ENCODE peak calls at places on chromosomes 7 and 10, in ten cellular contexts. H is mucosa of descending colon, Z is fibroblast of lung, N is right atrium auricular region, R is GM06990, K is neuronal stem cell, X is OCI-LY7, M is upper lobe of right lung, D is IMR-90, C is transverse colon. W is an unnamed sample. For H3K36me3, the result is how much of the 10 kb centered on the place peaks cover.

GRCh38 chr10:27383595-27384542 is 120.2 kb upstream of the RAB18 start:
- DNase-seq in N (no peak), D (peak), X (no peak), K (no peak), M (no peak), Z (peak), C (no peak), R (no peak), H (no peak), W (peak)

GRCh38 chr7:130927564-130927963 is 193.6 kb upstream of the KLF14 start:
- DNase-seq in Z (no peak), D (no peak), R (no peak), C (no peak), K (no peak), H (no peak), M (no peak), X (no peak), N (no peak), W (no peak)

GRCh38 chr10:113316506-113316905 is 236.3 kb upstream of the HABP2 start:
- DNase-seq in N (no peak), D (no peak), H (no peak), Z (no peak), X (no peak), K (no peak), C (no peak), M (no peak), R (no peak), W (no peak)

GRCh38 chr10:125149278-125150047 is 10.9 kb downstream of the CTBP2 start:
- DNase-seq in C (peak), M (no peak), Z (peak), X (no peak), D (peak), K (no peak), N (peak), H (peak), R (no peak), W (peak)

GRCh38 chr7:12386237-12386839 is 17.3 kb downstream of the VWDE start:
- DNase-seq in M (no peak), Z (no peak), N (no peak), C (no peak), D (no peak), R (no peak), X (no peak), H (no peak), K (no peak), W (no peak)

GRCh38 chr7:12385364-12385786 is 18.3 kb downstream of the VWDE start:
- DNase-seq in R (no peak), C (no peak), N (no peak), H (no peak), Z (no peak), D (no peak), M (no peak), K (no peak), X (no peak), W (no peak)

GRCh38 chr7:120550494-120551048 is 277.6 kb downstream of the KCND2 start:
- DNase-seq in K (no peak), C (no peak), M (no peak), Z (peak), D (no peak), X (no peak), R (no peak), H (no peak), N (no peak), W (peak)

GRCh38 chr10:133476641-133476990 is 22.9 kb downstream of the SCART1 start:
- DNase-seq in H (no peak), M (no peak), R (no peak), N (no peak), K (no peak), Z (no peak), D (no peak), X (no peak), C (no peak), W (no peak)

GRCh38 chr10:97785231-97785630 is 13.4 kb upstream of the SFRP5 start:
- DNase-seq in K (no peak), X (no peak), C (no peak), D (no peak), Z (no peak), H (no peak), R (no peak), M (no peak), N (no peak), W (no peak)

GRCh38 chr7:99729501-99730261 is 5.3 kb downstream of the CYP3A7 start:
- DNase-seq in D (no peak), H (no peak), Z (no peak), R (no peak), X (no peak), N (no peak), M (no peak), K (no peak), C (no peak), W (peak)

GRCh38 chr7:41880107-41880506 is 177.2 kb upstream of the INHBA start:
- DNase-seq in D (peak), C (no peak), N (no peak), H (no peak), M (no peak), X (no peak), R (no peak), Z (peak), K (no peak), W (no peak)

GRCh38 chr7:3095046-3095445 is 51.4 kb upstream of the CARD11 start:
- DNase-seq in M (no peak), R (no peak), N (no peak), Z (no peak), X (peak), D (no peak), K (no peak), C (peak), H (no peak), W (no peak)

GRCh38 chr7:122674502-122674901 is 24.4 kb downstream of the RNF133 start:
- DNase-seq in X (no peak), H (no peak), C (no peak), Z (peak), R (no peak), D (no peak), M (no peak), N (no peak), K (no peak), W (peak)

GRCh38 chr10:13496931-13497330 is 31.9 kb downstream of the BEND7 start:
- DNase-seq in R (no peak), K (no peak), X (no peak), M (no peak), D (no peak), H (no peak), Z (no peak), N (no peak), C (no peak), W (no peak)

GRCh38 chr10:4828005-4828404 is 2.0 kb downstream of the AKR1E2 start:
- DNase-seq in R (no peak), N (no peak), C (no peak), X (no peak), M (no peak), Z (no peak), K (no peak), H (no peak), D (no peak), W (no peak)

GRCh38 chr7:151381333-151382078 is 28.3 kb downstream of the WDR86 start:
- DNase-seq in C (peak), X (peak), H (peak), N (no peak), D (no peak), M (peak), K (no peak), R (no peak), Z (no peak), W (no peak)

GRCh38 chr7:133854739-133855138 is 272.4 kb upstream of the LRGUK start:
- DNase-seq in X (peak), C (no peak), Z (peak), K (no peak), H (no peak), M (no peak), D (peak), R (no peak), N (no peak), W (peak)

GRCh38 chr10:102065561-102066420 is 642 bp downstream of the HPS6 start:
- DNase-seq in N (no peak), K (peak), D (peak), X (peak), Z (no peak), M (no peak), C (peak), R (peak), H (peak), W (no peak)

GRCh38 chr7:2195403-2196246 is 37.1 kb downstream of the MAD1L1 start:
- DNase-seq in X (no peak), Z (no peak), K (no peak), M (peak), R (no peak), N (no peak), H (no peak), D (no peak), C (no peak), W (no peak)

GRCh38 chr10:90162464-90162863 is 461.1 kb downstream of the KIF20B start:
- DNase-seq in D (peak), R (no peak), Z (peak), X (no peak), C (no peak), H (no peak), M (no peak), K (no peak), N (no peak), W (no peak)

GRCh38 chr7:150660939-150661613 is 24.4 kb upstream of the GIMAP2 start:
- DNase-seq in D (no peak), H (no peak), X (no peak), Z (no peak), K (no peak), M (no peak), C (no peak), R (no peak), N (no peak), W (no peak)

GRCh38 chr7:126778101-126778500 is 474.6 kb downstream of the GRM8 start:
- DNase-seq in N (no peak), K (no peak), M (no peak), Z (no peak), H (no peak), R (no peak), D (no peak), C (no peak), X (no peak), W (no peak)

GRCh38 chr7:6558837-6559236 is 7.6 kb upstream of the GRID2IP start:
- DNase-seq in H (no peak), R (no peak), X (peak), C (peak), N (no peak), Z (peak), M (no peak), K (no peak), D (peak), W (peak)

GRCh38 chr10:69974551-69975155 is 78.0 kb upstream of the MACROH2A2 start:
- DNase-seq in C (no peak), H (no peak), D (peak), N (no peak), R (no peak), X (no peak), Z (peak), K (no peak), M (no peak), W (no peak)

GRCh38 chr7:727104-727805 is at the start of gene PRKAR1B:
- DNase-seq in K (no peak), Z (no peak), D (no peak), M (no peak), N (no peak), H (peak), R (peak), C (peak), X (peak), W (no peak)
- H3K36me3 ChIP-seq in K (under half), Z (under half), D (under half), M (under half), N (under half), H (under half), R (under half), C (under half), X (half or more), W (under half)

GRCh38 chr10:75546004-75546403 is 114.6 kb downstream of the LRMDA start:
- DNase-seq in N (no peak), H (no peak), K (no peak), Z (no peak), R (no peak), M (no peak), X (no peak), C (no peak), D (no peak), W (no peak)
- H3K36me3 ChIP-seq in N (under half), H (under half), K (under half), Z (under half), R (under half), M (under half), X (under half), C (under half), D (under half), W (under half)

GRCh38 chr7:47414342-47415288 is 167.3 kb downstream of the TNS3 start:
- DNase-seq in Z (no peak), H (no peak), K (no peak), N (no peak), D (no peak), X (no peak), M (no peak), R (no peak), C (no peak), W (no peak)
- H3K36me3 ChIP-seq in Z (under half), H (under half), K (under half), N (under half), D (half or more), X (under half), M (half or more), R (under half), C (under half), W (under half)

GRCh38 chr10:112166800-112167199 is 16.8 kb downstream of the GPAM start:
- DNase-seq in H (no peak), X (no peak), Z (no peak), C (no peak), K (no peak), M (no peak), D (no peak), N (no peak), R (no peak), W (no peak)
- H3K36me3 ChIP-seq in H (under half), X (half or more), Z (under half), C (under half), K (half or more), M (half or more), D (under half), N (half or more), R (under half), W (under half)

GRCh38 chr10:106520698-106521097 is 643.8 kb downstream of the SORCS1 start:
- DNase-seq in C (no peak), R (no peak), N (no peak), K (no peak), M (no peak), Z (no peak), H (no peak), D (no peak), X (no peak), W (no peak)

GRCh38 chr10:106515206-106515790 is 649.2 kb downstream of the SORCS1 start:
- DNase-seq in Z (peak), R (no peak), N (no peak), K (no peak), D (no peak), X (no peak), C (no peak), M (no peak), H (no peak), W (peak)

DNA sequence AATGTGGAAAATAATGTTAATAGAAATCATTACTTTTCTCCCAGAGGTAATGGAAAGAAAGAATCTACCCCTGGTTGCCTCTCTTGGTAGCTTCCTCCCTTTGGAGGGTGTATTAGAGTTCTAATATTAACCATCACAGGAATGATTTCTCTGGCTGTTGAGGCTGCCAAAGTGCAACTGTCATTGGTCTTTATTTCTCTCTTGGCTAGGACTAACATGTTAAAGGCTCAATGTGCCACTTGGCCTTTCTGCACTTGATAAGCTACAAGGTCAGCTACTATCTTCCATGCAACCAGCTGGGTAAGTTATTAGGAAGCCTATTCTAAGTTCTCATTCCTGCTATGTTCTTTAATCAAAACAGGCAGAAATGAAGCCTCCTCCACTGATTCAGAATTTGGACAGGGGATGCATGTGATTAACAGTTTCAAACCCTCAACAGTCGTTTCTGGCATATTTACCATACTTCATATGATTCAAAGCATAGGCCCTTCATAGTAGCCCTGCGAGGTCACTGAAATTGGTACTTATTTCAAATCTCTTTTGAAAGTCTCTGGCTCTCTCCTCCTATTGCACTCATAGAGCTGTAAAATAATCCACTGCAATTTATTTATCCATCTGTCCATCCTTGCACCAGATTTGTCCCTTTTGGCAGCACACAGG is 645.0 kb downstream of the SORCS1 start:
- DNase-seq in Z (no peak), X (no peak), C (no peak), K (no peak), D (peak), M (no peak), R (no peak), H (no peak), N (no peak), W (no peak)
- H3K36me3 ChIP-seq in Z (under half), X (under half), C (under half), K (under half), D (under half), M (under half), R (under half), H (under half), N (under half), W (under half)

DNA sequence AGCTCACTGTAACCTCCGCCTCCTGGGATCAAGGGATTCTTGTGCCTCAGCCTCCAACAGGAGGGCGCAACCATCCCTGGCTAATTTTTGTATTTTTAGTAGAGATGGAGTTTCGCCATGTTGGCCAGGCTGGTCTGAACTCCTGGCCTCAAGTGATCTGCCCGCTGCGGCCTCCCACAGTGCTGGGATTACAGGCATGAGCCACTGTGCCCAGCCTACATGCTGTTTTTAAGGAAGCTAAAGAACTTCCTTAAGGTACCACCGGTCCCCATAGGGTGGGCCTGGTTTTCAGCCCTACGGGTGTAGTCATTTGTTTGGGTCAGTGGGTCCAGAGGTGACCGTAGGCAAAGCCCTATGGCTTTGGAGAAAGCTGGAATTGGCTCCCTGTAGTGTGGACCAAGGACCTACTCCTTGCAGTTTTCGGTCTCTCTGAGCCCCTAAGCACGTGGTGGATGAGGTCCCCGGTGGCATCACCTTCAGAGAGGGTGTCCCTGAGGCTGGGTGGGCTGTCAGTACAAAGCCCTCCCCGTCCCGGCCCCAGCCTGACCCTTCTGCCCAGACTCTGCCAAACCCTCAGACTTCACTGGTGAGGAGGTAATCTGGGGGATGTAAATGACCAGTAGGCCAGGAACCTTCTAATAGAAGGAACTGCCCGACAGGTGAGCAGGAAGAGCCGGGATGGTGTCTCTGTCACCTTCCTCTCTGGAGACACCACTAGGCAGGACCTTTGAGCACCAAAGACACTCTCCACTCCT is 30.5 kb downstream of the ANXA11 start:
- DNase-seq in M (no peak), C (no peak), N (no peak), X (no peak), Z (no peak), H (no peak), D (no peak), R (no peak), K (no peak), W (no peak)
- H3K36me3 ChIP-seq in M (under half), C (under half), N (under half), X (under half), Z (under half), H (under half), D (under half), R (under half), K (under half), W (under half)

GRCh38 chr7:100824499-100825214 is 2.7 kb downstream of the EPHB4 start:
- DNase-seq in H (peak), C (no peak), M (no peak), R (no peak), Z (no peak), K (no peak), D (no peak), N (no peak), X (no peak), W (no peak)

GRCh38 chr7:100825215-100825671 is 2.1 kb downstream of the EPHB4 start:
- DNase-seq in R (no peak), Z (no peak), K (no peak), C (no peak), D (no peak), H (no peak), N (no peak), X (no peak), M (no peak), W (no peak)

GRCh38 chr7:100822236-100823139 is 4.8 kb downstream of the EPHB4 start:
- DNase-seq in N (no peak), Z (no peak), H (no peak), D (no peak), X (no peak), K (no peak), R (no peak), M (no peak), C (no peak), W (no peak)

GRCh38 chr7:100823140-100823525 is 4.2 kb downstream of the EPHB4 start:
- DNase-seq in H (peak), M (no peak), X (no peak), D (no peak), R (no peak), N (no peak), K (no peak), Z (no peak), C (no peak), W (no peak)

GRCh38 chr7:100823534-100823933 is 3.8 kb downstream of the EPHB4 start:
- DNase-seq in M (no peak), Z (no peak), D (no peak), N (no peak), X (no peak), K (no peak), C (no peak), H (peak), R (no peak), W (no peak)
- H3K36me3 ChIP-seq in M (half or more), Z (under half), D (under half), N (under half), X (under half), K (half or more), C (under half), H (under half), R (under half), W (under half)

GRCh38 chr10:10986606-10987005 is 31.1 kb upstream of the CELF2 start:
- DNase-seq in D (peak), N (no peak), H (no peak), Z (no peak), C (no peak), X (no peak), K (no peak), R (no peak), M (no peak), W (no peak)
- H3K36me3 ChIP-seq in D (under half), N (under half), H (under half), Z (under half), C (under half), X (under half), K (under half), R (under half), M (under half), W (under half)

W was measured in bronchial epithelial cell.